ENCODE peak calls at places on chromosomes 2 and 18, in five cellular contexts. L is GM06990, W is foreskin fibroblast, C is choroid plexus epithelial cell, J is fibroblast of pulmonary artery. V is an unnamed sample.

GRCh38 chr2:15588329-15588919 is 3.2 kb upstream of the DDX1 start:
- DNase-seq in J (peak; percentile 70), C (peak; percentile 77), W (peak; percentile 57), L (no peak), V (peak; percentile 32)

GRCh38 chr2:129903586-129904425 is 75.7 kb upstream of the RAB6C start:
- DNase-seq in C (no peak), W (no peak), J (no peak), L (no peak), V (no peak)

GRCh38 chr18:48129621-48130082 is 199.2 kb upstream of the SMAD2 start:
- DNase-seq in W (no peak), C (no peak), L (no peak), J (no peak), V (no peak)

GRCh38 chr2:216947055-216947454 is 87.2 kb upstream of the TNP1 start:
- DNase-seq in C (no peak), J (no peak), W (no peak), L (no peak), V (no peak)

GRCh38 chr18:12686100-12686499 is 16.4 kb downstream of the CEP76 start:
- DNase-seq in W (no peak), L (no peak), C (peak; percentile 72), J (peak; percentile 44), V (no peak)

GRCh38 chr2:17620280-17620679 is 79.8 kb downstream of the VSNL1 start:
- DNase-seq in J (peak; percentile 63), L (no peak), W (no peak), C (peak; percentile 22), V (no peak)

GRCh38 chr18:1050012-1050657 is 145.5 kb downstream of the ADCYAP1 start:
- DNase-seq in W (no peak), C (no peak), J (peak; percentile 42), L (no peak), V (no peak)

GRCh38 chr2:227849906-227850305 is 21.5 kb upstream of the DAW1 start:
- DNase-seq in L (no peak), W (peak; percentile 65), J (peak; percentile 38), C (no peak), V (no peak)

GRCh38 chr18:46849007-46849406 is 68.3 kb downstream of the PIAS2 start:
- DNase-seq in C (no peak), L (no peak), W (no peak), J (no peak), V (no peak)

GRCh38 chr2:5915926-5916325 is 223.7 kb downstream of the SOX11 start:
- DNase-seq in C (peak; percentile 32), W (no peak), L (no peak), J (no peak), V (no peak)

GRCh38 chr18:36757081-36757480 is 71.7 kb downstream of the TPGS2 start:
- DNase-seq in L (no peak), C (peak; percentile 81), J (peak; percentile 79), W (peak; percentile 66), V (no peak)

GRCh38 chr2:76958749-76959148 is 563.4 kb downstream of the LRRTM4 start:
- DNase-seq in L (no peak), W (no peak), J (peak; percentile 8), C (no peak), V (no peak)

GRCh38 chr18:23136326-23137092 is 1.2 kb downstream of the CABLES1 start:
- DNase-seq in J (peak; percentile 39), C (peak; percentile 37), W (no peak), L (peak; percentile 63), V (peak; percentile 61)

GRCh38 chr18:55857409-55857808 is 269.4 kb upstream of the TCF4 start:
- DNase-seq in C (no peak), J (no peak), L (no peak), W (no peak), V (no peak)

GRCh38 chr2:60948926-60949579 is 67.7 kb downstream of the REL start:
- DNase-seq in C (peak; percentile 31), L (no peak), W (peak; percentile 25), J (peak; percentile 20), V (no peak)

GRCh38 chr2:170267071-170267470 is 89.1 kb downstream of the MYO3B start:
- DNase-seq in J (no peak), W (no peak), L (no peak), C (no peak), V (no peak)

GRCh38 chr2:162074937-162075688 is 1.1 kb upstream of the DPP4 start:
- DNase-seq in J (no peak), L (no peak), W (peak; percentile 66), C (no peak), V (no peak)

GRCh38 chr2:181104512-181105121 is 124.2 kb downstream of the UBE2E3 start:
- DNase-seq in W (peak; percentile 57), L (no peak), C (peak; percentile 89), J (peak; percentile 87), V (no peak)

DNA sequence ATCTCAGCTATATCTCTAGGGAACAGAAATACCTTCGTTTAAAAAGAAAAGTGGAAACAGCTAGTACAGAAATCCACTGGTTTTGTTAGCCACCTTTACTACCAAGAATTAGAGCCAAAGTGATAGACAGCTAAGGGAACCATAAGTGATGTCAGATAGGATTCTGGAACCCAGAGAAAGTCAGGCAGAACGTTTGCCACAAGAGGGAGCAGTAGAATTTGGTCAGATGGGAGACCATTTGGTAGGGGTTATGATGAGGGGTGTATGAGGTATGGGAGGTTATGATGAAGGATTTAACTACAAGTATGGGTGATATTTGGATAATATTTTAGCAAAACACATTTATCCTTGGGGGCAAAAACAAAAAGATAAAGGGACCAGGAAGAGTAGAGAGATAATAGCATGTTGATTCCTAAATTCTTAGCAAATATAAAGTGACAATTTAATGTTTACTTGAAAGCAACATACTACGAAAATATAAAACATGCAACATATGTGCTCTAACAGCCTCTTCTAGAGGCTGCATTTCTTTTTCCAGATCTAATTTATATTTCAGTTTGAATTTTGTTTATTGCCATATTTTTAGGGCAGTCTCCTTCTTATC is 3.3 kb downstream of the SLC8A1 start:
- DNase-seq in W (no peak), L (no peak), C (peak; percentile 50), J (peak; percentile 48), V (no peak)
- TF ChIP-seq CTCF in W (peak; percentile 67), L (peak; percentile 52), C (peak; percentile 73), J (peak; percentile 70), V (peak; percentile 53)

DNA sequence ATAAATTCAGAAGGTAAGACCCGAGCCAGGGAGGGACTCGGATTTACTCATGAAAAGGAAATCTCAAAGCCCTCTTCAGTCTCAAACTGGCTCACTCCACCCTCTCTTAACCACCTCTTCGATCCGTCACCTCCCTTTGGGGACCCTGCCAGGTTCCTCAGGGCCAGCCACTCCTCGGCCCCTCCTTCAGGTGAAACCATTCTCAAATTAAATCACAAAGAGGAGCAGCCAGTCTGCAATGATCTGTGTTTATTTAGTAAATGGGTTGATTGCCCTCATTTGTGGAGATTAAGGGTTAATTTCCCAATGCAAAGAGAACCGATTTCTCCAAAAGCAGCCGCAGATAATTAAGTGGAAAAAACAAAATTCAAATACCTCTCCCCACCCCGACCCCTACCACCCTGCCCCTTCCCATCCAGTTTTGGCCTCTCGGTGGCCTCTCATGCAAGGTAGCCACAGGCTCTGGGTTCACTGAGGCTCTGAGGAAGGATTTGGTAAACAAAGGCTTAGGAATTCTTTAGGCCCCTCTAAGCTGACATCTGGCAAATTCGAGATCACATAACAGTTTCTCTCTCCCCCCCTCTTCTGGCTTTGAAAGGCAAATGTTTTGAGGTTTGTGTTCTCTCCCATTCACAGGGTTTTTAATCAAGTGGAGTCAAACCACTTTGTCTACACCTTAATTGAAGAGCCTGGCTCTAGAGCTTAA is 10.3 kb upstream of the FZD7 start:
- DNase-seq in W (no peak), C (no peak), L (no peak), J (no peak), V (no peak)
- TF ChIP-seq CTCF in W (no peak), C (no peak), L (no peak), J (no peak), V (no peak)

GRCh38 chr2:105890856-105891255 is 146.1 kb downstream of the NCK2 start:
- DNase-seq in J (no peak), L (no peak), C (no peak), W (no peak), V (no peak)

GRCh38 chr2:105893011-105893995 is 148.6 kb downstream of the NCK2 start:
- DNase-seq in L (no peak), J (no peak), C (no peak), W (peak; percentile 17), V (no peak)

GRCh38 chr2:105895995-105896764 is 151.5 kb downstream of the NCK2 start:
- DNase-seq in J (no peak), W (no peak), L (no peak), C (no peak), V (no peak)

GRCh38 chr2:105894327-105894944 is 149.7 kb downstream of the NCK2 start:
- DNase-seq in L (no peak), W (no peak), J (no peak), C (no peak), V (no peak)

GRCh38 chr2:105896765-105897163 is 152.1 kb downstream of the NCK2 start:
- DNase-seq in C (no peak), L (no peak), W (no peak), J (no peak), V (no peak)
- TF ChIP-seq CTCF in C (peak; percentile 15), L (no peak), W (no peak), J (peak; percentile 4), V (no peak)

GRCh38 chr2:62941413-62941812 is 109.2 kb upstream of the OTX1 start:
- DNase-seq in C (no peak), J (peak; percentile 9), L (no peak), W (no peak), V (no peak)
- TF ChIP-seq CTCF in C (no peak), J (no peak), L (no peak), W (no peak), V (no peak)

GRCh38 chr2:21422724-21423522 is 299.2 kb downstream of the TDRD15 start:
- DNase-seq in L (no peak), C (peak; percentile 31), J (no peak), W (no peak), V (no peak)

GRCh38 chr2:21424375-21424774 is 300.6 kb downstream of the TDRD15 start:
- DNase-seq in L (no peak), W (no peak), C (no peak), J (no peak), V (no peak)

GRCh38 chr2:21423854-21424253 is 300.1 kb downstream of the TDRD15 start:
- DNase-seq in W (no peak), J (no peak), C (peak; percentile 26), L (no peak), V (no peak)

GRCh38 chr2:21418456-21418855 is 294.7 kb downstream of the TDRD15 start:
- DNase-seq in C (no peak), J (no peak), L (no peak), W (no peak), V (no peak)

DNA sequence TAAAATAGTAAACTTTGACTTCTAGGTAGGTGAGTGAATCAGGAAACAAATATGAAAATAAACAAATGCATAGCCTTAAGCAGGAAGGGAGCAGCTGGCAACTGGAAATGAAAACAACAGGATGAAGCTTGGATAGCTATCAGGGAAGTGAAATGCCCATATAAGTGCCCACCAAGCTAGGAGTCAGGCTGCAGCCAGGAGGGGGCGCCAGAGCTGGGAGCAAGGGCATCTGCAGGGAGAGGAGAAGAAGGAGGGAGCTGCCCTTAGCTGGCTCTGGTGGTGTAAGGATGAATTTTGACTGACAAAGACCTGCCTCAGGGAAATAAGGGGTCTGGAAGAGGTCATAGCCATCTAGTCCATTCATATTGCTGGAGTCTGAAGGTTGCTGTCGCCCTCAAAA is 298.3 kb downstream of the TDRD15 start:
- DNase-seq in W (no peak), L (peak; percentile 3), J (no peak), C (peak; percentile 60), V (peak; percentile 37)
- TF ChIP-seq CTCF in W (peak; percentile 12), L (peak; percentile 85), J (no peak), C (peak; percentile 77), V (peak; percentile 51)